ENCODE peak calls at places on chromosome 5, in eight cellular contexts. Q is body of pancreas; S is GM12878; L is hepatocyte; X is heart left ventricle; J is left lung; N is CD4-positive, alpha-beta T cell; E is heart right ventricle. K is an unnamed sample.
A peak's percentile ranks its signal among the peaks of the same experiment; 100 is the strongest.

GRCh38 chr5:52760695-52761366 is 26.9 kb upstream of the ITGA1 start:
- DNase-seq in Q (no peak), S (no peak), L (no peak), X (no peak), J (no peak), N (no peak), E (no peak), K (no peak)

GRCh38 chr5:10927605-10928004 is 166.6 kb upstream of the DAP start:
- DNase-seq in Q (no peak), S (no peak), L (no peak), X (no peak), J (no peak), N (no peak), E (no peak), K (no peak)

GRCh38 chr5:6872441-6873160 is 159.4 kb downstream of the TENT4A start:
- DNase-seq in Q (no peak), S (no peak), L (no peak), X (no peak), J (no peak), N (no peak), E (no peak), K (no peak)

GRCh38 chr5:39209924-39210323 is 9.4 kb downstream of the FYB1 start:
- DNase-seq in Q (peak; percentile 36), S (no peak), L (no peak), X (peak; percentile 34), J (peak; percentile 64), N (peak; percentile 82), E (peak; percentile 19), K (no peak)

GRCh38 chr5:125551246-125551645 is 804.8 kb upstream of the ZNF608 start:
- DNase-seq in Q (no peak), S (no peak), L (no peak), X (no peak), J (no peak), N (no peak), E (no peak), K (no peak)

GRCh38 chr5:1174122-1174936 is 27.1 kb upstream of the SLC6A19 start:
- DNase-seq in Q (peak; percentile 65), S (no peak), L (peak; percentile 86), X (peak; percentile 65), J (peak; percentile 86), N (no peak), E (peak; percentile 68), K (peak; percentile 55)

GRCh38 chr5:116766470-116766947 is 191.9 kb upstream of the SEMA6A start:
- DNase-seq in Q (peak; percentile 43), S (peak; percentile 70), L (peak; percentile 73), X (no peak), J (no peak), N (no peak), E (no peak), K (no peak)

GRCh38 chr5:134917070-134917831 is 12.3 kb downstream of the PCBD2 start:
- DNase-seq in Q (no peak), S (no peak), L (peak; percentile 18), X (no peak), J (no peak), N (no peak), E (no peak), K (no peak)

GRCh38 chr5:82570-82969 is 9.4 kb upstream of the PLEKHG4B start:
- DNase-seq in Q (no peak), S (no peak), L (no peak), X (no peak), J (no peak), N (no peak), E (no peak), K (no peak)

GRCh38 chr5:87888139-87888538 is 380.5 kb downstream of the TMEM161B start:
- DNase-seq in Q (no peak), S (no peak), L (no peak), X (no peak), J (no peak), N (no peak), E (no peak), K (no peak)
- H3K27ac ChIP-seq in Q (no peak overlapping the region), S (no peak overlapping the region), L (no peak overlapping the region), X (no peak overlapping the region), J (no peak overlapping the region), N (no peak overlapping the region), E (no peak overlapping the region), K (no peak overlapping the region)

GRCh38 chr5:26323794-26324193 is 714.6 kb downstream of the CDH9 start:
- DNase-seq in Q (no peak), S (no peak), L (no peak), X (no peak), J (peak; percentile 53), N (no peak), E (no peak), K (no peak)

GRCh38 chr5:26326153-26326759 is 712.1 kb downstream of the CDH9 start:
- DNase-seq in Q (no peak), S (no peak), L (no peak), X (no peak), J (peak; percentile 67), N (no peak), E (no peak), K (no peak)

GRCh38 chr5:26321278-26321677 is 717.1 kb downstream of the CDH9 start:
- DNase-seq in Q (no peak), S (no peak), L (no peak), X (no peak), J (no peak), N (no peak), E (no peak), K (no peak)
- H3K9me3 ChIP-seq in Q (no peaks in the 10 kb centered on the region), S (no peaks in the 10 kb centered on the region), L (no peaks in the 10 kb centered on the region), X (no peaks in the 10 kb centered on the region), J (peaks cover 6% of the 10 kb centered on the region), N (no peaks in the 10 kb centered on the region), E (peaks cover 5% of the 10 kb centered on the region), K (no peaks in the 10 kb centered on the region)

GRCh38 chr5:31235381-31235780 is 41.9 kb downstream of the CDH6 start:
- DNase-seq in Q (no peak), S (no peak), L (no peak), X (no peak), J (no peak), N (no peak), E (no peak), K (no peak)

GRCh38 chr5:31236339-31236738 is 42.9 kb downstream of the CDH6 start:
- DNase-seq in Q (no peak), S (no peak), L (no peak), X (no peak), J (no peak), N (no peak), E (no peak), K (no peak)

GRCh38 chr5:31231171-31231570 is 37.7 kb downstream of the CDH6 start:
- DNase-seq in Q (no peak), S (no peak), L (no peak), X (no peak), J (no peak), N (no peak), E (no peak), K (no peak)

GRCh38 chr5:31237159-31237558 is 43.7 kb downstream of the CDH6 start:
- DNase-seq in Q (no peak), S (no peak), L (no peak), X (no peak), J (no peak), N (no peak), E (no peak), K (no peak)

GRCh38 chr5:31232273-31232888 is 38.9 kb downstream of the CDH6 start:
- DNase-seq in Q (peak; percentile 16), S (no peak), L (peak; percentile 78), X (peak; percentile 42), J (no peak), N (no peak), E (no peak), K (no peak)
- TF ChIP-seq CTCF in Q (peak; percentile 54), S (peak; percentile 67), L (peak; percentile 83), X (peak; percentile 51), J (peak; percentile 30), N (no peak), E (peak; percentile 46), K (peak; percentile 80)

GRCh38 chr5:78888580-78889187 is 96.4 kb downstream of the ARSB start:
- DNase-seq in Q (no peak), S (no peak), L (no peak), X (peak; percentile 38), J (no peak), N (no peak), E (peak; percentile 51), K (no peak)

GRCh38 chr5:78887384-78888118 is 97.6 kb downstream of the ARSB start:
- DNase-seq in Q (no peak), S (peak; percentile 78), L (no peak), X (no peak), J (no peak), N (no peak), E (no peak), K (no peak)

GRCh38 chr5:78886650-78887230 is 98.4 kb downstream of the ARSB start:
- DNase-seq in Q (no peak), S (no peak), L (no peak), X (no peak), J (no peak), N (no peak), E (no peak), K (no peak)

GRCh38 chr5:78890663-78891379 is 94.3 kb downstream of the ARSB start:
- DNase-seq in Q (no peak), S (no peak), L (no peak), X (no peak), J (no peak), N (no peak), E (no peak), K (no peak)

DNA sequence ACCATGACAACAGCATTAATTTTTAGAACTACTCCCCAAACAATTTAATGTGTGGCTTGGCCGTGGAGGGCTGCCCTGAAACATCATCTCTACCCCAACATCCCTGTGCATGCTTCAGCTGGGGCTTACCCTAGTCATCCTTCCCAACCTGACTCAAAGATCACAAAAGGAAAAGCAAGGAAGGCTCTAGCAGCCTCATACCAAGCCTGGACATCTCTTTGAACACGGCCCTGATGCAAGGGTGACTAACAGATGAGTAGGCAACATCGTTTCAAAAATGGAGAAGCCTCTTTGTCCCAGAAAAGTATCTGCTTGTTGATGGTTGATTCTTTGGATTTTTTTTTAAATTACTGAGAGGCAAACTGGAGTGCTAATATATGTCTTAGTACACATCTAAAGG is 95.4 kb downstream of the ARSB start:
- DNase-seq in Q (no peak), S (no peak), L (no peak), X (no peak), J (no peak), N (no peak), E (no peak), K (no peak)
- H3K27ac ChIP-seq in Q (no peak overlapping the region), S (no peak overlapping the region), L (no peak overlapping the region), X (no peak overlapping the region), J (no peak overlapping the region), N (no peak overlapping the region), E (no peak overlapping the region), K (no peak overlapping the region)

GRCh38 chr5:105821800-105822199 is 1848.9 kb downstream of the EFNA5 start:
- DNase-seq in Q (no peak), S (no peak), L (no peak), X (no peak), J (no peak), N (no peak), E (no peak), K (no peak)
- H3K9me3 ChIP-seq in Q (no peaks in the 10 kb centered on the region), S (no peaks in the 10 kb centered on the region), L (no peaks in the 10 kb centered on the region), X (no peaks in the 10 kb centered on the region), J (no peaks in the 10 kb centered on the region), N (no peaks in the 10 kb centered on the region), E (no peaks in the 10 kb centered on the region), K (no peaks in the 10 kb centered on the region)

K was measured in right lobe of liver.